ENCODE peak calls at places on chromosomes 12 and 14, in seven cellular contexts. K is right lobe of liver, Q is A549, F is stomach, Y is heart left ventricle, O is SJSA1, J is uterus. N is an unnamed sample.

GRCh38 chr12:70467908-70468733 is 102.0 kb downstream of the KCNMB4 start:
- DNase-seq in K (no peak), J (no peak), Q (no peak), F (no peak), Y (no peak), O (no peak), N (no peak)

GRCh38 chr12:1488908-1489381 is 105.4 kb downstream of the FBXL14 start:
- DNase-seq in J (no peak), O (peak; percentile 91), Q (no peak), K (no peak), F (no peak), Y (no peak), N (peak; percentile 37)

GRCh38 chr12:89475203-89475990 is 49.2 kb downstream of the GALNT4 start:
- DNase-seq in Y (no peak), F (no peak), O (no peak), J (no peak), Q (no peak), K (no peak), N (no peak)

GRCh38 chr12:123483602-123484273 is 25.8 kb downstream of the SNRNP35 start:
- DNase-seq in J (no peak), K (no peak), F (no peak), Q (no peak), O (no peak), Y (no peak), N (no peak)

GRCh38 chr12:131834798-131835615 is 6.8 kb downstream of the MMP17 start:
- DNase-seq in J (no peak), K (no peak), O (no peak), Q (no peak), Y (no peak), F (peak; percentile 59), N (peak; percentile 49)

GRCh38 chr12:31728289-31728916 is 418 bp downstream of the AMN1 start:
- DNase-seq in J (peak; percentile 55), Q (peak; percentile 52), F (peak; percentile 47), O (no peak), K (peak; percentile 71), Y (peak; percentile 48), N (no peak)

GRCh38 chr12:29428630-29429029 is 47.7 kb upstream of the ERGIC2 start:
- DNase-seq in O (no peak), Y (no peak), F (no peak), K (no peak), Q (peak; percentile 10), J (no peak), N (no peak)

GRCh38 chr14:51447411-51447810 is 204.3 kb upstream of the FRMD6 start:
- DNase-seq in J (no peak), K (no peak), F (no peak), Y (no peak), O (no peak), Q (no peak), N (no peak)

GRCh38 chr14:87896393-87897380 is 96.3 kb downstream of the GALC start:
- DNase-seq in Y (no peak), F (no peak), K (no peak), O (no peak), Q (peak; percentile 54), J (no peak), N (no peak)

GRCh38 chr12:57237653-57237951 is 8.1 kb downstream of the SHMT2 start:
- DNase-seq in Q (no peak), O (no peak), F (no peak), K (no peak), Y (no peak), J (no peak), N (no peak)

GRCh38 chr14:102777711-102778615 is 714 bp downstream of the TRAF3 start:
- DNase-seq in J (no peak), F (no peak), O (no peak), K (peak; percentile 65), Q (no peak), Y (no peak), N (peak; percentile 53)

GRCh38 chr12:64270411-64270810 is 48.3 kb upstream of the KICS2 start:
- DNase-seq in F (no peak), O (no peak), Q (no peak), K (no peak), Y (no peak), J (no peak), N (no peak)

GRCh38 chr14:59919582-59920377 is at the start of gene LRRC9:
- DNase-seq in Q (no peak), K (peak; percentile 80), J (peak; percentile 18), Y (no peak), O (no peak), F (no peak), N (peak; percentile 74)

GRCh38 chr14:48723841-48724495 is 862.2 kb downstream of the RPS29 start:
- DNase-seq in Q (no peak), K (no peak), O (no peak), Y (no peak), F (no peak), J (no peak), N (no peak)

GRCh38 chr14:61569783-61570182 is 125.5 kb upstream of the HIF1A start:
- DNase-seq in Y (peak; percentile 51), F (peak; percentile 59), O (peak; percentile 82), J (no peak), Q (no peak), K (peak; percentile 51), N (no peak)

GRCh38 chr14:21631084-21631483 is 3.7 kb downstream of the OR10G2 start:
- DNase-seq in K (no peak), J (no peak), Y (no peak), F (no peak), O (no peak), Q (no peak), N (no peak)

DNA sequence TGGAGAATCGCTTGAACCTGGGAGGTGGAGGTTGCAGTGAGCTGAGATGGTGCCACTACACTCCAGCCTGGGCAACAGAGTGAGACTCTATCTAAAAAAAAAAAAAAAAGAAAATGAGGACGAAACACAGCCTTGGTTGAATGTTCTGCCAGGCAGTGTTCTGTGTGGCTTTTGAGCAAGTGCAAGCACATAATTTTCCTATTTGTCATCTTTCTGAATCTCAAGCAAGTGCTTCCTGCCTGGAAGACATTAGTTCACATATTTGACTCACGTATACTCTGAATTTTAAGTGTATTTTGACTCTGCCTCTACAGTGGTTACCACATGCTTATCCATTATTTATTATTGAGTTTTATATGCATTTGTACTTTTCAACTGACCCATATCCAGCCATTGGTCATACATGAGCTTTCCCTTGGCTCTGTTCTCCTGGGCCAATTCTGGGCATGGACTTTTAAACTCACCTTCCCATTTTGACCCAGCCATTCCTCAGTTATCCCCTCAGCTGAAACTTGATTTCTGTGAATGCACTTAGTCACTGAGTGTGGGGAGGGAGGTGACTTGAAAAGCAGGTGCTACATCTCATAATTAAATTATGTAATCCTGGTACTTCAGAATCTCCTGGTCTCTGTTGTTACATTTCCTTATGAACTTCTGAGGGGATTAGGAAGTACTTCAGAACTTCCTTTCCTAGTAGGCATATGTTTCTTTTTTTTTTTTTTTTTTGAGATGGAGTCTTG is 8.1 kb downstream of the OR10G2 start:
- DNase-seq in J (no peak), F (no peak), Q (no peak), Y (no peak), O (no peak), K (no peak), N (no peak)
- H3K27ac ChIP-seq in J (no peak overlapping the region), F (no peak overlapping the region), Q (no peak overlapping the region), Y (no peak overlapping the region), O (no peak overlapping the region), K (no peak overlapping the region), N (no peak overlapping the region)

DNA sequence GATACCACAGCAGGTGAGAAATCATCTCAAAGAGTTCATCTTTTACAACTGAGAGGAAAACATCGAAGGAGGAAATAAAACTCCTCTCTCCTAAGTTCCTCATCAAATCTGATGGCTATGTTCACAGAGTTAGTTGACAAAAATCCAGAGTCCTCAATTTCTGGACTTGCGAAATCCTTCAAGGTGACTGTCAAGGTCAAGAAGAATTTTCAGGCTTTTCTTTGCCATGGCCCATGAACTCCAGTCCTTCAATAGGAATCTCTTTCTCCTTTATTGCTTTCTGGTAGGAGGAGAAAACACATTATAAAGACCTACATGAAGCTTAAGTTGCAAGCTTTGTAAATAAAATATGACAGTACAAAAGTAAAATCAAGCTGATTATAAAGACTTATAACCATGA is 1.5 kb downstream of the TRIAP1 start:
- DNase-seq in J (no peak), O (no peak), Y (no peak), K (no peak), F (no peak), Q (no peak), N (no peak)
- H3K4me3 ChIP-seq in J (no peak overlapping the region), O (no peak overlapping the region), Y (no peak overlapping the region), K (no peak overlapping the region), F (no peak overlapping the region), Q (peak overlapping the region; percentile 84), N (no peak overlapping the region)

GRCh38 chr12:108721824-108722223 is 9.5 kb downstream of the CORO1C start:
- DNase-seq in Q (no peak), J (no peak), K (no peak), O (no peak), F (no peak), Y (no peak), N (no peak)

GRCh38 chr12:108722463-108722862 is 8.9 kb downstream of the CORO1C start:
- DNase-seq in F (no peak), Y (no peak), K (no peak), Q (no peak), O (no peak), J (no peak), N (no peak)

GRCh38 chr12:108722992-108723766 is 8.1 kb downstream of the CORO1C start:
- DNase-seq in J (no peak), O (peak; percentile 64), Y (no peak), K (no peak), Q (peak; percentile 65), F (no peak), N (no peak)

GRCh38 chr12:108724054-108724889 is 7.0 kb downstream of the CORO1C start:
- DNase-seq in K (no peak), Q (peak; percentile 56), O (no peak), Y (no peak), J (no peak), F (no peak), N (no peak)

DNA sequence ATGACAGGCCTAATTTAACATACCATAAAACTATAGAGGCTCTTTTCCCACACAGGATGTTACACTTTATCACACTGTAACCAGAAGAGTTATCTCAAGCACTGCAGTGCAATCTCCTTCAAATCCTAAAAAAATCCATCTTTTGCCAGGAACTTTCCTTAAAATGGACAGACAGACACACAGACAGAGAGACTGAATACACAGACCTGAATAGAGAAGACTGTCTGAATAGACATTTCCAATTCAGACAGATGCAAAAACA is 6.5 kb downstream of the CORO1C start:
- DNase-seq in F (no peak), O (no peak), K (no peak), J (no peak), Q (no peak), Y (no peak), N (no peak)
- H3K27ac ChIP-seq in F (no peak overlapping the region), O (peak overlapping the region; percentile 92), K (peak overlapping the region; percentile 57), J (peak overlapping the region; percentile 72), Q (peak overlapping the region; percentile 65), Y (no peak overlapping the region), N (no peak overlapping the region)

GRCh38 chr12:76259071-76259470 is 89.1 kb downstream of the BBS10 start:
- DNase-seq in F (no peak), O (no peak), J (no peak), Q (no peak), Y (no peak), K (no peak), N (no peak)

GRCh38 chr12:76256341-76256740 is 91.9 kb downstream of the BBS10 start:
- DNase-seq in Q (no peak), J (no peak), Y (no peak), K (no peak), O (no peak), F (no peak), N (no peak)

GRCh38 chr12:76259660-76260389 is 88.4 kb downstream of the BBS10 start:
- DNase-seq in Y (no peak), Q (no peak), J (no peak), O (no peak), K (no peak), F (no peak), N (no peak)

GRCh38 chr12:76256904-76257303 is 91.3 kb downstream of the BBS10 start:
- DNase-seq in F (no peak), K (no peak), O (no peak), Y (no peak), Q (no peak), J (no peak), N (no peak)

GRCh38 chr12:76260390-76260748 is 87.8 kb downstream of the BBS10 start:
- DNase-seq in Q (no peak), J (no peak), Y (no peak), F (no peak), O (no peak), K (no peak), N (no peak)
- H3K4me3 ChIP-seq in Q (no peak overlapping the region), J (no peak overlapping the region), Y (no peak overlapping the region), F (no peak overlapping the region), O (no peak overlapping the region), K (no peak overlapping the region), N (no peak overlapping the region)

N was measured in kidney.